ENCODE peak calls at places on chromosomes 12 and 14, in eight cellular contexts. One of them, this sample, is unnamed. For H3K4me1, the result is how much of the 10 kb centered on the place peaks cover.

GRCh38 chr12:76551482-76551888 is 8.1 kb downstream of the OSBPL8 start:
- DNase-seq in mammary epithelial cell: no peak
- DNase-seq in mucosa of descending colon: no peak
- DNase-seq in adipocyte: no peak
- DNase-seq in BE2C: peak
- DNase-seq in GM23338: no peak
- DNase-seq in sigmoid colon: no peak
- DNase-seq in mesenchymal stem cell: no peak
- DNase-seq in this sample: no peak

GRCh38 chr14:55715889-55716288 is 135.9 kb downstream of the KTN1 start:
- DNase-seq in mammary epithelial cell: peak
- DNase-seq in mucosa of descending colon: no peak
- DNase-seq in adipocyte: peak
- DNase-seq in BE2C: no peak
- DNase-seq in GM23338: no peak
- DNase-seq in sigmoid colon: peak
- DNase-seq in mesenchymal stem cell: peak
- DNase-seq in this sample: no peak

GRCh38 chr14:50835280-50835679 is 4.3 kb upstream of the NIN start:
- DNase-seq in mammary epithelial cell: peak
- DNase-seq in mucosa of descending colon: no peak
- DNase-seq in adipocyte: no peak
- DNase-seq in BE2C: no peak
- DNase-seq in GM23338: no peak
- DNase-seq in sigmoid colon: no peak
- DNase-seq in mesenchymal stem cell: no peak
- DNase-seq in this sample: no peak

GRCh38 chr12:89433634-89434033 is 81.3 kb upstream of the DUSP6 start:
- DNase-seq in mammary epithelial cell: no peak
- DNase-seq in mucosa of descending colon: no peak
- DNase-seq in adipocyte: no peak
- DNase-seq in BE2C: no peak
- DNase-seq in GM23338: no peak
- DNase-seq in sigmoid colon: no peak
- DNase-seq in mesenchymal stem cell: no peak
- DNase-seq in this sample: no peak

GRCh38 chr12:19783547-19784444 is 344.5 kb downstream of the AEBP2 start:
- DNase-seq in mammary epithelial cell: no peak
- DNase-seq in mucosa of descending colon: no peak
- DNase-seq in adipocyte: no peak
- DNase-seq in BE2C: no peak
- DNase-seq in GM23338: peak
- DNase-seq in sigmoid colon: no peak
- DNase-seq in mesenchymal stem cell: no peak
- DNase-seq in this sample: peak

GRCh38 chr12:97805086-97805485 is 342.5 kb downstream of the RMST start:
- DNase-seq in mammary epithelial cell: no peak
- DNase-seq in mucosa of descending colon: no peak
- DNase-seq in adipocyte: no peak
- DNase-seq in BE2C: no peak
- DNase-seq in GM23338: no peak
- DNase-seq in sigmoid colon: no peak
- DNase-seq in mesenchymal stem cell: no peak
- DNase-seq in this sample: no peak

GRCh38 chr14:57835751-57836150 is 30.1 kb downstream of the SLC35F4 start:
- DNase-seq in mammary epithelial cell: no peak
- DNase-seq in mucosa of descending colon: no peak
- DNase-seq in adipocyte: no peak
- DNase-seq in BE2C: no peak
- DNase-seq in GM23338: peak
- DNase-seq in sigmoid colon: no peak
- DNase-seq in mesenchymal stem cell: no peak
- DNase-seq in this sample: no peak

GRCh38 chr14:102868956-102869531 is 53.4 kb upstream of the AMN start:
- DNase-seq in mammary epithelial cell: no peak
- DNase-seq in mucosa of descending colon: no peak
- DNase-seq in adipocyte: no peak
- DNase-seq in BE2C: no peak
- DNase-seq in GM23338: no peak
- DNase-seq in sigmoid colon: no peak
- DNase-seq in mesenchymal stem cell: no peak
- DNase-seq in this sample: no peak

GRCh38 chr12:30329281-30329680 is 366.4 kb downstream of the IPO8 start:
- DNase-seq in mammary epithelial cell: peak
- DNase-seq in mucosa of descending colon: no peak
- DNase-seq in adipocyte: peak
- DNase-seq in BE2C: no peak
- DNase-seq in GM23338: no peak
- DNase-seq in sigmoid colon: no peak
- DNase-seq in mesenchymal stem cell: peak
- DNase-seq in this sample: no peak

GRCh38 chr12:12918781-12919180 is 27.4 kb downstream of the GPRC5A start:
- DNase-seq in mammary epithelial cell: no peak
- DNase-seq in mucosa of descending colon: no peak
- DNase-seq in adipocyte: no peak
- DNase-seq in BE2C: no peak
- DNase-seq in GM23338: no peak
- DNase-seq in sigmoid colon: no peak
- DNase-seq in mesenchymal stem cell: no peak
- DNase-seq in this sample: no peak

GRCh38 chr14:89304972-89305703 is 111.9 kb downstream of the FOXN3 start:
- DNase-seq in mammary epithelial cell: no peak
- DNase-seq in mucosa of descending colon: no peak
- DNase-seq in adipocyte: peak
- DNase-seq in BE2C: no peak
- DNase-seq in GM23338: no peak
- DNase-seq in sigmoid colon: peak
- DNase-seq in mesenchymal stem cell: peak
- DNase-seq in this sample: no peak

GRCh38 chr12:92070864-92071445 is 74.7 kb downstream of the BTG1 start:
- DNase-seq in mammary epithelial cell: no peak
- DNase-seq in mucosa of descending colon: peak
- DNase-seq in adipocyte: no peak
- DNase-seq in BE2C: no peak
- DNase-seq in GM23338: no peak
- DNase-seq in sigmoid colon: no peak
- DNase-seq in mesenchymal stem cell: peak
- DNase-seq in this sample: no peak

GRCh38 chr14:60161176-60162107 is 3.8 kb downstream of the DHRS7 start:
- DNase-seq in mammary epithelial cell: no peak
- DNase-seq in mucosa of descending colon: no peak
- DNase-seq in adipocyte: peak
- DNase-seq in BE2C: no peak
- DNase-seq in GM23338: peak
- DNase-seq in sigmoid colon: peak
- DNase-seq in mesenchymal stem cell: peak
- DNase-seq in this sample: peak

GRCh38 chr14:102220031-102220430 is 80.3 kb downstream of the WDR20 start:
- DNase-seq in mammary epithelial cell: no peak
- DNase-seq in mucosa of descending colon: no peak
- DNase-seq in adipocyte: no peak
- DNase-seq in BE2C: no peak
- DNase-seq in GM23338: no peak
- DNase-seq in sigmoid colon: no peak
- DNase-seq in mesenchymal stem cell: no peak
- DNase-seq in this sample: no peak

GRCh38 chr14:22556990-22557623 is 31.9 kb downstream of the DAD1 start:
- DNase-seq in mammary epithelial cell: peak
- DNase-seq in mucosa of descending colon: peak
- DNase-seq in adipocyte: peak
- DNase-seq in BE2C: peak
- DNase-seq in GM23338: peak
- DNase-seq in sigmoid colon: peak
- DNase-seq in mesenchymal stem cell: peak
- DNase-seq in this sample: peak

GRCh38 chr12:6039894-6040601 is 84.4 kb downstream of the VWF start:
- DNase-seq in mammary epithelial cell: peak
- DNase-seq in mucosa of descending colon: peak
- DNase-seq in adipocyte: peak
- DNase-seq in BE2C: peak
- DNase-seq in GM23338: peak
- DNase-seq in sigmoid colon: peak
- DNase-seq in mesenchymal stem cell: peak
- DNase-seq in this sample: peak

GRCh38 chr12:9866786-9867379 is 2.3 kb downstream of the CLEC2B start:
- DNase-seq in mammary epithelial cell: no peak
- DNase-seq in mucosa of descending colon: no peak
- DNase-seq in adipocyte: no peak
- DNase-seq in BE2C: no peak
- DNase-seq in GM23338: no peak
- DNase-seq in sigmoid colon: no peak
- DNase-seq in mesenchymal stem cell: no peak
- DNase-seq in this sample: no peak

GRCh38 chr12:9868951-9869306 is 225 bp downstream of the CLEC2B start:
- DNase-seq in mammary epithelial cell: no peak
- DNase-seq in mucosa of descending colon: no peak
- DNase-seq in adipocyte: no peak
- DNase-seq in BE2C: no peak
- DNase-seq in GM23338: no peak
- DNase-seq in sigmoid colon: no peak
- DNase-seq in mesenchymal stem cell: no peak
- DNase-seq in this sample: no peak

GRCh38 chr12:9867531-9867930 is 1.6 kb downstream of the CLEC2B start:
- DNase-seq in mammary epithelial cell: no peak
- DNase-seq in mucosa of descending colon: no peak
- DNase-seq in adipocyte: no peak
- DNase-seq in BE2C: no peak
- DNase-seq in GM23338: no peak
- DNase-seq in sigmoid colon: no peak
- DNase-seq in mesenchymal stem cell: peak
- DNase-seq in this sample: no peak

GRCh38 chr12:9869307-9870161 is at the start of gene CLEC2B:
- DNase-seq in mammary epithelial cell: peak
- DNase-seq in mucosa of descending colon: peak
- DNase-seq in adipocyte: peak
- DNase-seq in BE2C: no peak
- DNase-seq in GM23338: no peak
- DNase-seq in sigmoid colon: no peak
- DNase-seq in mesenchymal stem cell: peak
- DNase-seq in this sample: no peak

GRCh38 chr12:9868271-9868815 is 811 bp downstream of the CLEC2B start:
- DNase-seq in mammary epithelial cell: no peak
- DNase-seq in mucosa of descending colon: no peak
- DNase-seq in adipocyte: no peak
- DNase-seq in BE2C: no peak
- DNase-seq in GM23338: no peak
- DNase-seq in sigmoid colon: no peak
- DNase-seq in mesenchymal stem cell: peak
- DNase-seq in this sample: no peak
- H3K4me3 ChIP-seq in mammary epithelial cell: peak
- H3K4me3 ChIP-seq in mucosa of descending colon: peak
- H3K4me3 ChIP-seq in adipocyte: peak
- H3K4me3 ChIP-seq in BE2C: no peak
- H3K4me3 ChIP-seq in GM23338: no peak
- H3K4me3 ChIP-seq in sigmoid colon: peak
- H3K4me3 ChIP-seq in mesenchymal stem cell: peak
- H3K4me3 ChIP-seq in this sample: no peak

DNA sequence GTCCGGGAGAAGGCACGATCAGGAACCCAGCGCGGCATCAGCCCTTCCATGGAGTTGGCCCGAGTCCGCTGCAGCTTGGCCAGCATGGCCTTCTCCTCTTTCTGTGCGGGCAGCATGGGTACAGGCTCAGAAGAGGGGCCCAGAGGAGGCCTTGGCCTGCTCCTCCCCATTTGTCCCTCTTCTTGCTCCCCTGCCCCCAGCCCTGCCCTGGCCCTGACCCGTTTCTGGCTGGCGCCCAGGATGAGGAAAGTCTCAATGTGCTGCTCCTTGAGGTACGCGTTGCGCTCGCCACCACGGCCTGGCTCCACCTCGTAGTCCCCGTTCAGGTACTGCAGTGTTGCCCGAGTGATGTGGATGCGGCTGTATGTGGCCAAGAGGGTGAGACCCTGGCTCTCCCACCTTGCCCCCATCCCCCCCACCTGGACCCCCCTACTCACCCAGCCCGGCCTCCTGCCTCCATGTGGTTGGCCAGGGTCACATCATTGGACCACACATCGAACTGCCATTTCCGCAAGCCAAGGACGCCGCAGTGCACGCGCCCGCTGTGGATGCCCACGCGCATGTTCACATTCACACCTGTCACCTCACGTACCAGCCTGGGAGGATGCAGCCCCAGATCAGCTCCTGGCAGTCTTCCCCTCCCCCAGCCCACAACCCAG is 12.8 kb downstream of the ADCY6 start:
- DNase-seq in mammary epithelial cell: no peak
- DNase-seq in mucosa of descending colon: no peak
- DNase-seq in adipocyte: no peak
- DNase-seq in BE2C: no peak
- DNase-seq in GM23338: no peak
- DNase-seq in sigmoid colon: no peak
- DNase-seq in mesenchymal stem cell: no peak
- DNase-seq in this sample: no peak
- H3K4me1 ChIP-seq in mammary epithelial cell: under half
- H3K4me1 ChIP-seq in mucosa of descending colon: under half
- H3K4me1 ChIP-seq in adipocyte: under half
- H3K4me1 ChIP-seq in BE2C: under half
- H3K4me1 ChIP-seq in GM23338: under half
- H3K4me1 ChIP-seq in sigmoid colon: under half
- H3K4me1 ChIP-seq in mesenchymal stem cell: under half
- H3K4me1 ChIP-seq in this sample: under half

DNA sequence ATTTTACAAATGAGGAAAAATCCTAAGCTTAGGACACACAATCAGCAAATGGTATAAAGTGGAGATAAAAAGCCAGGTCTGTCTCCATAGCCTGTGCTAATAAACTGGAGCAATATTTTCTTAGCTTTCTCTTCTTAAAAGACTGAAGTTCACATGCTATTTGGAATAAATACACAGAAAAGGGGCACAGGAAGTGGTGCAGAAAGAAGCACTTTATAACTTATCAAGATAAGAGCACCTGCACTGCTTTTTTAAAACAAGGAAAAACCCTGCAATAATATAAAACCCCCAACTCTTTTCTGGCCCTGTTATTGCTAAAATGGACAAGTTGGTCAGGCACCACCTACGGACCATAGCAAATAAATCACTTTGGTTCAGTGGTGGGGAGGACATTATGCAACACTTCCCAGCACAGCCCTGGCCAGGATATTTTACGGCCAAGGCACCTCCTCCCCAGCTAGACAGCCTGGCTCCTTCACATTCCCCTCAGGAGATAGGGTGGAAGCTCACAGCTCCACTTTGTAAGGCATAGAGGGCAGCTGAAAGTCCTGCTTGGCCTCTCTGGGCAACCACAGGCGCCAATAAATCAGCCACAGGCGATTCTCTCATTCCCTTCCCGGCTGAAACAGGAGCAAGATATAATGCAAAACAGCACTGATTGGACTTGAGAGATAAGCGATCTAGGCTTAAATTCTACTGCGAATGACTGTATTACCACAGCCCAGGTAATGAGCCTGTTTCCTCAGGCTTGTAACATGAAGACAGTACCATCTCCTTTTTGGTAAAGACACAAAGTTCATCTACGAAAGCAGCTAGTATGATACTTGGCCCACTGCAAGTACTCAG is 2.1 kb downstream of the ZBTB25 start:
- DNase-seq in mammary epithelial cell: peak
- DNase-seq in mucosa of descending colon: peak
- DNase-seq in adipocyte: peak
- DNase-seq in BE2C: peak
- DNase-seq in GM23338: no peak
- DNase-seq in sigmoid colon: peak
- DNase-seq in mesenchymal stem cell: peak
- DNase-seq in this sample: peak
- H3K4me3 ChIP-seq in mammary epithelial cell: peak
- H3K4me3 ChIP-seq in mucosa of descending colon: no peak
- H3K4me3 ChIP-seq in adipocyte: peak
- H3K4me3 ChIP-seq in BE2C: peak
- H3K4me3 ChIP-seq in GM23338: no peak
- H3K4me3 ChIP-seq in sigmoid colon: peak
- H3K4me3 ChIP-seq in mesenchymal stem cell: peak
- H3K4me3 ChIP-seq in this sample: no peak

GRCh38 chr12:120364487-120364886 is 4.5 kb downstream of the MSI1 start:
- DNase-seq in mammary epithelial cell: no peak
- DNase-seq in mucosa of descending colon: no peak
- DNase-seq in adipocyte: no peak
- DNase-seq in BE2C: no peak
- DNase-seq in GM23338: no peak
- DNase-seq in sigmoid colon: no peak
- DNase-seq in mesenchymal stem cell: no peak
- DNase-seq in this sample: no peak
- H3K4me1 ChIP-seq in mammary epithelial cell: under half
- H3K4me1 ChIP-seq in mucosa of descending colon: under half
- H3K4me1 ChIP-seq in adipocyte: under half
- H3K4me1 ChIP-seq in BE2C: under half
- H3K4me1 ChIP-seq in GM23338: under half
- H3K4me1 ChIP-seq in sigmoid colon: under half
- H3K4me1 ChIP-seq in mesenchymal stem cell: under half
- H3K4me1 ChIP-seq in this sample: under half